ENCODE peak calls at places on chromosomes 1 and 21, in six cellular contexts. One of them, this sample, is unnamed.

GRCh38 chr1:185681034-185681633 is 53.1 kb upstream of the HMCN1 start:
- DNase-seq in left cardiac atrium: no peak
- DNase-seq in stomach: no peak
- DNase-seq in COLO829: peak
- DNase-seq in iPS-NIHi11: peak
- DNase-seq in upper lobe of right lung: no peak
- DNase-seq in this sample: no peak

GRCh38 chr21:26115899-26116298 is 54.7 kb downstream of the APP start:
- DNase-seq in COLO829: peak
- DNase-seq in iPS-NIHi11: no peak
- DNase-seq in stomach: no peak
- DNase-seq in upper lobe of right lung: no peak
- DNase-seq in left cardiac atrium: no peak
- DNase-seq in this sample: no peak

GRCh38 chr1:156081174-156082110 is 823 bp downstream of the MEX3A start:
- DNase-seq in iPS-NIHi11: no peak
- DNase-seq in upper lobe of right lung: no peak
- DNase-seq in COLO829: no peak
- DNase-seq in left cardiac atrium: peak
- DNase-seq in stomach: no peak
- DNase-seq in this sample: peak

GRCh38 chr1:241600496-241600901 is 39.7 kb downstream of the CHML start:
- DNase-seq in iPS-NIHi11: no peak
- DNase-seq in stomach: no peak
- DNase-seq in COLO829: no peak
- DNase-seq in left cardiac atrium: no peak
- DNase-seq in upper lobe of right lung: no peak
- DNase-seq in this sample: no peak

GRCh38 chr1:85289848-85290335 is 13.5 kb upstream of the BCL10 start:
- DNase-seq in upper lobe of right lung: no peak
- DNase-seq in iPS-NIHi11: no peak
- DNase-seq in stomach: no peak
- DNase-seq in left cardiac atrium: no peak
- DNase-seq in COLO829: no peak
- DNase-seq in this sample: no peak

GRCh38 chr1:158179301-158180041 is 1.2 kb upstream of the CD1D start:
- DNase-seq in upper lobe of right lung: no peak
- DNase-seq in left cardiac atrium: no peak
- DNase-seq in COLO829: no peak
- DNase-seq in stomach: no peak
- DNase-seq in iPS-NIHi11: no peak
- DNase-seq in this sample: no peak

GRCh38 chr1:81021134-81021533 is 779.6 kb upstream of the ADGRL2 start:
- DNase-seq in upper lobe of right lung: no peak
- DNase-seq in left cardiac atrium: no peak
- DNase-seq in iPS-NIHi11: no peak
- DNase-seq in stomach: no peak
- DNase-seq in COLO829: no peak
- DNase-seq in this sample: no peak

GRCh38 chr1:26853156-26853555 is 9.8 kb upstream of the SFN start:
- DNase-seq in COLO829: peak
- DNase-seq in stomach: peak
- DNase-seq in left cardiac atrium: peak
- DNase-seq in upper lobe of right lung: peak
- DNase-seq in iPS-NIHi11: peak
- DNase-seq in this sample: peak

GRCh38 chr1:94045465-94046056 is 75.4 kb downstream of the ABCA4 start:
- DNase-seq in iPS-NIHi11: peak
- DNase-seq in upper lobe of right lung: peak
- DNase-seq in left cardiac atrium: peak
- DNase-seq in COLO829: peak
- DNase-seq in stomach: peak
- DNase-seq in this sample: no peak

GRCh38 chr1:232305020-232305419 is 324.9 kb downstream of the SIPA1L2 start:
- DNase-seq in left cardiac atrium: no peak
- DNase-seq in upper lobe of right lung: peak
- DNase-seq in iPS-NIHi11: no peak
- DNase-seq in COLO829: no peak
- DNase-seq in stomach: no peak
- DNase-seq in this sample: no peak

GRCh38 chr21:39630191-39630591 is 17.5 kb downstream of the B3GALT5 start:
- DNase-seq in COLO829: no peak
- DNase-seq in left cardiac atrium: no peak
- DNase-seq in iPS-NIHi11: no peak
- DNase-seq in stomach: no peak
- DNase-seq in upper lobe of right lung: no peak
- DNase-seq in this sample: no peak

GRCh38 chr1:19678493-19678892 is 13.8 kb downstream of the HTR6 start:
- DNase-seq in COLO829: no peak
- DNase-seq in stomach: no peak
- DNase-seq in upper lobe of right lung: no peak
- DNase-seq in iPS-NIHi11: no peak
- DNase-seq in left cardiac atrium: no peak
- DNase-seq in this sample: no peak

GRCh38 chr1:221729771-221730170 is 12.1 kb downstream of the DUSP10 start:
- DNase-seq in left cardiac atrium: no peak
- DNase-seq in stomach: no peak
- DNase-seq in COLO829: no peak
- DNase-seq in iPS-NIHi11: no peak
- DNase-seq in upper lobe of right lung: no peak
- DNase-seq in this sample: no peak

GRCh38 chr1:37831809-37832208 is 23.8 kb upstream of the YRDC start:
- DNase-seq in upper lobe of right lung: no peak
- DNase-seq in iPS-NIHi11: no peak
- DNase-seq in COLO829: no peak
- DNase-seq in left cardiac atrium: no peak
- DNase-seq in stomach: no peak
- DNase-seq in this sample: no peak

GRCh38 chr1:210233495-210234253 is 1.1 kb downstream of the SERTAD4 start:
- DNase-seq in iPS-NIHi11: peak
- DNase-seq in stomach: peak
- DNase-seq in upper lobe of right lung: peak
- DNase-seq in COLO829: peak
- DNase-seq in left cardiac atrium: peak
- DNase-seq in this sample: no peak

GRCh38 chr1:153939476-153939875 is 7.0 kb downstream of the DENND4B start:
- DNase-seq in upper lobe of right lung: peak
- DNase-seq in stomach: no peak
- DNase-seq in iPS-NIHi11: no peak
- DNase-seq in COLO829: no peak
- DNase-seq in left cardiac atrium: no peak
- DNase-seq in this sample: no peak

GRCh38 chr1:243433737-243434370 is 178.0 kb downstream of the SDCCAG8 start:
- DNase-seq in upper lobe of right lung: no peak
- DNase-seq in COLO829: no peak
- DNase-seq in iPS-NIHi11: no peak
- DNase-seq in left cardiac atrium: no peak
- DNase-seq in stomach: no peak
- DNase-seq in this sample: no peak

GRCh38 chr1:206916000-206916709 is 5.6 kb downstream of the FCMR start:
- DNase-seq in upper lobe of right lung: no peak
- DNase-seq in left cardiac atrium: no peak
- DNase-seq in iPS-NIHi11: no peak
- DNase-seq in stomach: no peak
- DNase-seq in COLO829: no peak
- DNase-seq in this sample: no peak

GRCh38 chr1:234941711-234942320 is 186.8 kb downstream of the TOMM20 start:
- DNase-seq in COLO829: no peak
- DNase-seq in stomach: no peak
- DNase-seq in upper lobe of right lung: no peak
- DNase-seq in iPS-NIHi11: no peak
- DNase-seq in left cardiac atrium: no peak
- DNase-seq in this sample: no peak

GRCh38 chr1:168469690-168470089 is 74.1 kb downstream of the XCL2 start:
- DNase-seq in stomach: peak
- DNase-seq in left cardiac atrium: peak
- DNase-seq in COLO829: peak
- DNase-seq in iPS-NIHi11: no peak
- DNase-seq in upper lobe of right lung: no peak
- DNase-seq in this sample: peak

This sample was measured in CD14-positive monocyte.